ENCODE peak calls at places on chromosomes 16 and 17, in five cellular contexts. F, K, X, R and B are unnamed samples.

GRCh38 chr17:28907052-28907438 is 4.2 kb upstream of the DHRS13 start:
- DNase-seq in X (no peak), F (no peak), R (no peak), K (no peak), B (no peak)

GRCh38 chr17:82317394-82318168 is at the start of gene CD7:
- DNase-seq in K (no peak), X (no peak), R (no peak), F (no peak), B (no peak)

GRCh38 chr17:55466671-55467070 is 44.6 kb downstream of the SMIM36 start:
- DNase-seq in X (no peak), K (peak; percentile 45), F (no peak), R (no peak), B (no peak)

GRCh38 chr16:84786605-84787302 is 33.0 kb upstream of the CRISPLD2 start:
- DNase-seq in F (no peak), X (no peak), R (no peak), K (no peak), B (no peak)

GRCh38 chr17:78390241-78391050 is 12.0 kb downstream of the PGS1 start:
- DNase-seq in K (peak; percentile 96), F (peak; percentile 99), R (peak; percentile 91), X (peak; percentile 67), B (no peak)

GRCh38 chr17:64187093-64187895 is 57.4 kb upstream of the ERN1 start:
- DNase-seq in X (no peak), K (no peak), R (no peak), F (no peak), B (no peak)

GRCh38 chr17:42129109-42129837 is 6.7 kb downstream of the HSPB9 start:
- DNase-seq in F (no peak), K (no peak), R (no peak), X (no peak), B (no peak)

GRCh38 chr16:73549960-73550359 is 502.0 kb upstream of the ZFHX3 start:
- DNase-seq in X (no peak), F (no peak), R (no peak), K (peak; percentile 29), B (no peak)

GRCh38 chr17:76241205-76241539 is 879 bp upstream of the RNF157 start:
- DNase-seq in F (no peak), R (no peak), K (no peak), X (no peak), B (no peak)

GRCh38 chr16:85173077-85173980 is 61.1 kb upstream of the CIBAR2 start:
- DNase-seq in K (peak; percentile 80), F (peak; percentile 82), R (peak; percentile 86), X (peak; percentile 91), B (no peak)

GRCh38 chr17:57534863-57535651 is 210.0 kb downstream of the CCDC182 start:
- DNase-seq in F (no peak), X (no peak), K (peak; percentile 59), R (peak; percentile 35), B (no peak)

GRCh38 chr16:25941800-25942558 is 250.2 kb downstream of the HS3ST4 start:
- DNase-seq in K (no peak), X (peak; percentile 6), R (peak; percentile 1), F (no peak), B (no peak)

GRCh38 chr16:89093602-89094251 is at the start of gene ACSF3:
- DNase-seq in K (peak; percentile 19), R (peak; percentile 72), X (peak; percentile 89), F (peak; percentile 52), B (peak; percentile 45)

GRCh38 chr17:54452666-54453348 is 447.8 kb upstream of the TOM1L1 start:
- DNase-seq in K (no peak), R (no peak), F (no peak), X (no peak), B (no peak)